ENCODE peak calls at places on chromosomes 5 and 9, in nine cellular contexts. O, S, M, W, B, A, G, V and Q are unnamed samples.

GRCh38 chr5:133421394-133421793 is 190.9 kb downstream of the FSTL4 start:
- DNase-seq in O (peak; percentile 30), S (no peak), M (no peak), W (no peak), B (peak; percentile 38), A (no peak), G (peak; percentile 9), V (no peak), Q (peak; percentile 60)

GRCh38 chr9:12680341-12680740 is 12.8 kb upstream of the TYRP1 start:
- DNase-seq in O (no peak), S (no peak), M (no peak), W (no peak), B (no peak), A (peak; percentile 67), G (no peak), V (peak; percentile 36), Q (peak; percentile 82)

GRCh38 chr5:6490693-6491092 is 42.0 kb downstream of the UBE2QL1 start:
- DNase-seq in O (no peak), S (no peak), M (no peak), W (no peak), B (no peak), A (no peak), G (no peak), V (no peak), Q (no peak)

GRCh38 chr5:41722359-41722950 is 147.8 kb downstream of the OXCT1 start:
- DNase-seq in O (no peak), S (no peak), M (no peak), W (no peak), B (no peak), A (peak; percentile 12), G (no peak), V (peak; percentile 9), Q (peak; percentile 64)

GRCh38 chr5:135825373-135826220 is 8.9 kb upstream of the SLC25A48 start:
- DNase-seq in O (no peak), S (no peak), M (peak; percentile 22), W (no peak), B (no peak), A (no peak), G (no peak), V (no peak), Q (no peak)

GRCh38 chr9:79013715-79014610 is 557.8 kb upstream of the TLE4 start:
- DNase-seq in O (no peak), S (no peak), M (no peak), W (no peak), B (no peak), A (peak; percentile 35), G (peak; percentile 54), V (peak; percentile 26), Q (no peak)

GRCh38 chr9:133928248-133928764 is 63.8 kb downstream of the VAV2 start:
- DNase-seq in O (no peak), S (no peak), M (no peak), W (no peak), B (no peak), A (no peak), G (no peak), V (no peak), Q (no peak)

GRCh38 chr9:26086396-26086795 is 408.2 kb upstream of the TUSC1 start:
- DNase-seq in O (no peak), S (no peak), M (no peak), W (no peak), B (no peak), A (no peak), G (no peak), V (no peak), Q (no peak)

GRCh38 chr9:15509931-15510788 is 610 bp downstream of the PSIP1 start:
- DNase-seq in O (peak; percentile 45), S (peak; percentile 36), M (peak; percentile 34), W (peak; percentile 70), B (no peak), A (peak; percentile 48), G (peak; percentile 34), V (peak; percentile 19), Q (peak; percentile 13)

GRCh38 chr5:143229896-143230675 is 173.4 kb downstream of the NR3C1 start:
- DNase-seq in O (no peak), S (no peak), M (no peak), W (no peak), B (no peak), A (peak; percentile 80), G (no peak), V (no peak), Q (no peak)

GRCh38 chr5:130479045-130479804 is 575.0 kb downstream of the CHSY3 start:
- DNase-seq in O (no peak), S (no peak), M (no peak), W (no peak), B (no peak), A (no peak), G (no peak), V (no peak), Q (no peak)

GRCh38 chr9:100639851-100640250 is 62.0 kb downstream of the CAVIN4 start:
- DNase-seq in O (no peak), S (no peak), M (no peak), W (no peak), B (no peak), A (no peak), G (no peak), V (no peak), Q (no peak)

GRCh38 chr5:50767588-50767987 is 101.2 kb downstream of the PARP8 start:
- DNase-seq in O (no peak), S (no peak), M (no peak), W (no peak), B (no peak), A (peak; percentile 3), G (no peak), V (peak; percentile 55), Q (peak; percentile 71)

GRCh38 chr5:77971965-77972544 is 195.9 kb upstream of the TBCA start:
- DNase-seq in O (no peak), S (no peak), M (no peak), W (no peak), B (no peak), A (no peak), G (no peak), V (no peak), Q (no peak)

GRCh38 chr5:170751631-170752030 is 31.9 kb upstream of the GABRP start:
- DNase-seq in O (no peak), S (no peak), M (no peak), W (no peak), B (no peak), A (no peak), G (no peak), V (no peak), Q (peak; percentile 33)

GRCh38 chr5:18742830-18743229 is 1108.6 kb downstream of the TAF11L14 start:
- DNase-seq in O (no peak), S (no peak), M (no peak), W (no peak), B (no peak), A (no peak), G (no peak), V (no peak), Q (no peak)

GRCh38 chr5:95508550-95508949 is 46.2 kb downstream of the SKIC3 start:
- DNase-seq in O (no peak), S (no peak), M (no peak), W (no peak), B (no peak), A (no peak), G (no peak), V (no peak), Q (no peak)

GRCh38 chr9:13942695-13943094 is 371.2 kb downstream of the NFIB start:
- DNase-seq in O (peak; percentile 13), S (peak; percentile 89), M (no peak), W (no peak), B (no peak), A (peak; percentile 95), G (peak; percentile 87), V (peak; percentile 97), Q (peak; percentile 97)

GRCh38 chr9:136729144-136729543 is 13.6 kb downstream of the LCN10 start:
- DNase-seq in O (no peak), S (no peak), M (no peak), W (no peak), B (no peak), A (peak; percentile 58), G (no peak), V (no peak), Q (no peak)
- H3K4me3 ChIP-seq in O (no peak overlapping the region), S (peak overlapping the region; percentile 62), M (no peak overlapping the region), W (peak overlapping the region; percentile 83), B (peak overlapping the region; percentile 86), A (peak overlapping the region; percentile 85), G (peak overlapping the region; percentile 99), V (peak overlapping the region; percentile 76), Q (peak overlapping the region; percentile 90)

GRCh38 chr5:2748180-2748840 is 3.2 kb downstream of the IRX2 start:
- DNase-seq in O (no peak), S (no peak), M (peak; percentile 28), W (no peak), B (no peak), A (no peak), G (no peak), V (no peak), Q (no peak)
- H3K4me3 ChIP-seq in O (no peak overlapping the region), S (no peak overlapping the region), M (peak overlapping the region; percentile 45), W (peak overlapping the region; percentile 51), B (peak overlapping the region; percentile 60), A (no peak overlapping the region), G (peak overlapping the region; percentile 83), V (peak overlapping the region; percentile 57), Q (no peak overlapping the region)

GRCh38 chr9:130933114-130934046 is 5.7 kb downstream of the FIBCD1 start:
- DNase-seq in O (peak; percentile 65), S (peak; percentile 81), M (no peak), W (no peak), B (no peak), A (peak; percentile 90), G (peak; percentile 42), V (peak; percentile 65), Q (peak; percentile 63)
- H3K4me3 ChIP-seq in O (no peak overlapping the region), S (peak overlapping the region; percentile 12), M (no peak overlapping the region), W (no peak overlapping the region), B (no peak overlapping the region), A (no peak overlapping the region), G (peak overlapping the region; percentile 41), V (no peak overlapping the region), Q (no peak overlapping the region)

GRCh38 chr5:179142434-179143198 is 82.4 kb downstream of the ZNF354C start:
- DNase-seq in O (no peak), S (peak; percentile 58), M (no peak), W (no peak), B (no peak), A (peak; percentile 82), G (peak; percentile 80), V (peak; percentile 54), Q (peak; percentile 79)
- H3K4me3 ChIP-seq in O (no peak overlapping the region), S (no peak overlapping the region), M (no peak overlapping the region), W (no peak overlapping the region), B (no peak overlapping the region), A (no peak overlapping the region), G (no peak overlapping the region), V (no peak overlapping the region), Q (no peak overlapping the region)